ENCODE peak calls at places on chromosomes 16 and 17, in four cellular contexts. Q is fibroblast of lung; X is effector memory CD4-positive, alpha-beta T cell; B is astrocyte of the spinal cord. O is an unnamed sample.

GRCh38 chr16:11224096-11224893 is 31.7 kb downstream of the SOCS1 start:
- DNase-seq in Q (no peak), X (peak), B (no peak), O (no peak)

GRCh38 chr17:57895382-57896060 is 45.7 kb upstream of the MRPS23 start:
- DNase-seq in Q (no peak), X (no peak), B (no peak), O (no peak)

GRCh38 chr16:82793550-82794244 is 166.9 kb downstream of the CDH13 start:
- DNase-seq in Q (no peak), X (no peak), B (no peak), O (no peak)

GRCh38 chr17:29102046-29102445 is 59.1 kb downstream of the PIPOX start:
- DNase-seq in Q (no peak), X (no peak), B (no peak), O (no peak)

GRCh38 chr17:79338142-79338541 is 263.5 kb downstream of the ENGASE start:
- DNase-seq in Q (no peak), X (no peak), B (no peak), O (no peak)

GRCh38 chr16:84791088-84791487 is 28.7 kb upstream of the CRISPLD2 start:
- DNase-seq in Q (peak), X (no peak), B (no peak), O (no peak)

GRCh38 chr16:74862743-74863244 is 88.2 kb upstream of the FA2H start:
- DNase-seq in Q (peak), X (no peak), B (peak), O (peak)

GRCh38 chr17:55764610-55765009 is 13.8 kb downstream of the PCTP start:
- DNase-seq in Q (no peak), X (no peak), B (no peak), O (no peak)

GRCh38 chr17:30975042-30975820 is 4.4 kb downstream of the RNF135 start:
- DNase-seq in Q (no peak), X (no peak), B (no peak), O (no peak)

GRCh38 chr16:14002416-14002815 is 68.7 kb upstream of the MRTFB start:
- DNase-seq in Q (no peak), X (no peak), B (no peak), O (peak)

GRCh38 chr17:61267847-61268246 is 131.8 kb upstream of the TBX2 start:
- DNase-seq in Q (no peak), X (no peak), B (no peak), O (no peak)

GRCh38 chr17:61261001-61261587 is 138.5 kb upstream of the TBX2 start:
- DNase-seq in Q (no peak), X (no peak), B (no peak), O (no peak)

GRCh38 chr17:61260061-61260797 is 139.4 kb upstream of the TBX2 start:
- DNase-seq in Q (peak), X (no peak), B (peak), O (no peak)

GRCh38 chr17:61265397-61265796 is 134.2 kb upstream of the TBX2 start:
- DNase-seq in Q (no peak), X (no peak), B (no peak), O (no peak)
- H3K4me3 ChIP-seq in Q (no peak), X (no peak), B (no peak), O (no peak)

DNA sequence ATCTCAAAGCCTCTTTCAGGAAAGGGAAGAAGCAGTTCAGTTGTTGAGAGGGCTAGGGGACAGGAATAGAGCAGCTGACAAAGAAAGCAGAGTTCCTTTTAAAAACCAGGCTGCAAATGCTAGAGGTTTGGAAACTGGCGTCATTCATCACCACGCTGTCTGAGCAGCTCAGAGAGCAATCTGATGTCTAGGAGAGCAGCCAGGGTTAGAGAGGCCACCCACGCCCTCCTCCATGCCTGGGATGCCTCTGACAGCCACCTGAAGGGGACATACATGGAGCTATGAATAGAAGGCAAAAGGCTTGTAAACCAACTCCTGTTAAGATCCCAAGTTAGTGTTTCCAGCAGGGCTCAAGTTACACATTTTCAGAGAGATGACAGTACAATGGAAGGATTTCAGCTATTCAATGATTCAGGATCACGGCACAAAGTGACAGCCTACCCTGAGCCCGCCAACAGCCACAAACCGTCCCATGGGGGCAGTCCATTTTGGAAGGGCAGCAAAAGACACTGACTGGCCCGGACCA is 12.4 kb downstream of the RAB5C start:
- DNase-seq in Q (peak), X (no peak), B (peak), O (no peak)
- H3K4me3 ChIP-seq in Q (no peak), X (no peak), B (no peak), O (no peak)

GRCh38 chr17:14068542-14069250 is 608 bp upstream of the COX10 start:
- DNase-seq in Q (no peak), X (no peak), B (no peak), O (no peak)

GRCh38 chr17:14067347-14067746 is 2.0 kb upstream of the COX10 start:
- DNase-seq in Q (no peak), X (no peak), B (no peak), O (no peak)

GRCh38 chr17:14069251-14069981 is at the start of gene COX10:
- DNase-seq in Q (peak), X (peak), B (peak), O (peak)

DNA sequence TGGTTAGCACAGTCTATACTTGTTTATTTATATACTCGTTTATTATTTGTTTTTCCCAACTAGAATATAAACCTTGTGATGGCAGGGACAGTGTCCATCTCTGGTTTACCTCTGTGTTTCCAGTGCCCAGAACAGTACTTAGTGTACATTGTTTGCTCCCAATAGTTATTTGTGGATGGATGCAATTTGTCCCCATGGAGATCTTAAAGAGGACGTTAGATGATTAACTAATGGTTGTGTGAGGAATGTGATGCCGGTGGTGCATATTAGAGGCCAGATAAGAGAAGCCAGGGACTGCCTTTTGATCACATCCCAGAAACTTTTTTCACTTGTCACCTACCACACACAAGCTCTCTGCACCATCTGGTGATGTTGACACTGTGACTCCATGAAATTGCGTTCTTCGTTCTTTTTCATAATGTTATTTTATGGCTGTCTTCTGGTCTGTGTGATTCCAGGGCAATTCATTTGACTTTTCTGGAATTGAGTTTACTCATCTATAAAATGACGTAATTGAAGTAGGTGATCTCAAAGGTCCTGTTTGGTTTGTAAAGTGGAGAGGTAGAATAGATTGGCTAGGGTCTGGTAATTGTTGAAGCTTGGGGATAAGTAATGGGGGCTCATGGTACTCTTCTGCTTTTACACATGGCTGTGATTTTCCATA is 1.2 kb downstream of the COX10 start:
- DNase-seq in Q (no peak), X (no peak), B (no peak), O (no peak)
- H3K4me3 ChIP-seq in Q (peak), X (peak), B (peak), O (peak)

DNA sequence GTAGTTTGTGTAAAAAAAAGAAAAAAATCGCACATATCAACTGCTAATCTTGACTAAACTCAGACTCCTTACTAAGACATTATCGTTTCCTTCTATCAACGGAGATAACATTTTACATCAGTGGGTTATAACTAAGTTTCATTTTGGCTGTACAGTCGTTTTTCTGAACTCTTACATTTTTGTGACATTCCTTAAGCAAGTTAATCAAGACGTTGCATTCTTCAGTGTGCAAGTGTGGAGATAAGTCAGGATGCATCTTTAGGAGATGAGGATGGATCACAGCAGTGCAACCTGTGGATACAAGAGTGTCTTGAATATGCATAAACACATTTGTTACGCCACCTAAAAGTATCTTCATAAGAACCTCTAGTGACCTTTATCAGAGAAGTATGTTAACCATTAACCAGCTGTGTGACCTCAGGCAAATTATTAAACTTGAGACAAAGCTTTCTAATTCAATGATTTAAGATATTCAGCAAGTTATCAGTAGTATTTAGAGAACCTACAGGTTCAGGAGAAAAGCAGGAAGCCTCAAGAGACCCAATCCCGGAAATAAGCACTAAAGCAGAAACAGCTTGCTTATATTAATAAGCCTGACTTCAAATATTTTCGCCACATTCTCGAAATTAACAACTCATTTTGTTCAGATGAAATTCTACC is 9.4 kb downstream of the CMC2 start:
- DNase-seq in Q (peak), X (no peak), B (no peak), O (no peak)
- H3K4me3 ChIP-seq in Q (no peak), X (peak), B (no peak), O (no peak)

DNA sequence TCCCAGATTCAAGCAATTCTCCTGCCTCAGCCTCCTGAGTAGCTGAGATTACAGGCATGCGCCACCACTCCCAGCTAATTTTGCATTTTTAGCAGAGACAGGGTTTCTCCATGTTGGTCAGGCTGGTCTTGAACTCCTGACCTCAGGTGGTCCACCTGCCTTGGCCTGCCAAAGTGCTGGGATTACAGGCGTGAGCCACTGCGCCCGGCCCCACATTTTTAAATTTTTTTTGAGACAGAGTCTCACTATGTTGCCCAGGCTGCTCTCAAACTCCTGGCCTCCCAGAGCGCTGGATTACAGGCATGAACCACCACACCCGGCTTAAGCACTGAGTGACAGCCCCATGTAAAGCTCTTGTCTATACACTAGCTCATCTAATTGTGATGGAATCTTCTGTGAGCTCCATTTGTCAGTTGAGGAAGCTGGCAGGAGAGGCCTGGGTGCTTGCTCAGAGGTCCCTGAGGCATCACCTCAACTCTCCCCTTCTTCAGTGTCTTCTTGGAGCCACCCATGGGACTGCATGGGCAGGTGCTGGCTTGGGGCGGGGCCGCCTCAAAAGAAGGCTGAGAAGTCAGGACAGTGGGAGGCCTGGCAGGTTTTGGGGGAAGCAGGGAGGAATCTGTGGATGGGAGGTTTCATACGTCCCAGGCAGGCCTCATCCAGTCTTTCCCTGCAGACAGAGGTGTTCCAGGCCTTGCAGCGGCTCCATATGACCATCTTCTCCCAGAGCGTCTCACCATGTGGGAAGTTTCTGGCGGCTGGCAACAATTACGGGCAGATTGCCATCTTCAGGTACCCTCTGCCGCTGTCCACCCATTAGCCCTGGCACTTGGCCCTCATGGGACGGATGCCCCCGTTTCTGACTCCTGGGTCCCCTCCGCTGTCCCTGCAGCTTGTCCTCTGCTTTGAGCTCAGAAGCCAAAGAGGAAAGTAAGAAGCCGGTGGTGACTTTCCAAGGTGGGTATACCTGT is 1.5 kb downstream of the THOC6 start:
- DNase-seq in Q (no peak), X (no peak), B (no peak), O (no peak)
- H3K4me3 ChIP-seq in Q (no peak), X (no peak), B (no peak), O (no peak)